ENCODE peak calls at places on chromosomes 7 and 10, in four cellular contexts. H is fibroblast of lung, P is left ventricle myocardium inferior, U is thoracic aorta. O is an unnamed sample. For H3K9me3, the result is how much of the 10 kb centered on the place peaks cover.

GRCh38 chr10:43408710-43409384 is at the start of gene HNRNPF:
- DNase-seq in U (peak), H (peak), P (peak), O (peak)

GRCh38 chr10:63114031-63114814 is 18.9 kb upstream of the NRBF2 start:
- DNase-seq in P (peak), H (peak), U (peak), O (no peak)

GRCh38 chr7:156612930-156613329 is 27.6 kb upstream of the RNF32 start:
- DNase-seq in H (no peak), P (no peak), U (no peak), O (no peak)

GRCh38 chr7:143504937-143505297 is 27.2 kb downstream of the TAS2R41 start:
- DNase-seq in H (no peak), U (no peak), P (no peak), O (no peak)

GRCh38 chr7:16098585-16099179 is 322.7 kb downstream of the CRPPA start:
- DNase-seq in P (no peak), U (no peak), H (no peak), O (no peak)

GRCh38 chr7:69935107-69935506 is 336.8 kb downstream of the AUTS2 start:
- DNase-seq in U (no peak), H (no peak), P (no peak), O (no peak)

GRCh38 chr7:116671111-116671510 is 885 bp upstream of the MET start:
- DNase-seq in H (no peak), U (no peak), P (no peak), O (no peak)

GRCh38 chr10:115051216-115051615 is 41.9 kb upstream of the ATRNL1 start:
- DNase-seq in U (no peak), H (no peak), P (no peak), O (no peak)

GRCh38 chr7:42677751-42678231 is 234.1 kb downstream of the C7orf25 start:
- DNase-seq in U (no peak), P (no peak), H (peak), O (no peak)

GRCh38 chr7:91033574-91033973 is 230.7 kb upstream of the FZD1 start:
- DNase-seq in H (no peak), U (no peak), P (no peak), O (no peak)

GRCh38 chr7:151626422-151627115 is 106.9 kb upstream of the RHEB start:
- DNase-seq in U (no peak), P (no peak), H (peak), O (no peak)

GRCh38 chr7:141389423-141389822 is 161.8 kb upstream of the AGK start:
- DNase-seq in P (no peak), U (no peak), H (no peak), O (no peak)

GRCh38 chr7:1160665-1161010 is 642 bp upstream of the ZFAND2A start:
- DNase-seq in U (no peak), P (no peak), H (no peak), O (no peak)

GRCh38 chr7:41630741-41631140 is 72.1 kb downstream of the INHBA start:
- DNase-seq in P (no peak), H (no peak), U (no peak), O (no peak)

GRCh38 chr10:72328045-72328828 is 26.5 kb downstream of the DNAJB12 start:
- DNase-seq in P (peak), H (peak), U (no peak), O (peak)

GRCh38 chr7:4235596-4235995 is 446.5 kb upstream of the FOXK1 start:
- DNase-seq in H (no peak), U (no peak), P (no peak), O (peak)

GRCh38 chr7:22629056-22629455 is 97.9 kb upstream of the IL6 start:
- DNase-seq in U (no peak), H (peak), P (no peak), O (no peak)

GRCh38 chr7:143289421-143289820 is 1.3 kb downstream of the CASP2 start:
- DNase-seq in U (no peak), H (peak), P (no peak), O (no peak)

GRCh38 chr7:125090596-125090995 is 161.0 kb upstream of the POT1 start:
- DNase-seq in H (peak), P (no peak), U (no peak), O (no peak)

GRCh38 chr7:52634996-52635395 is 400.4 kb upstream of the POM121L12 start:
- DNase-seq in P (no peak), U (no peak), H (peak), O (no peak)

GRCh38 chr10:42969909-42970308 is 107.0 kb upstream of the RET start:
- DNase-seq in U (no peak), P (no peak), H (no peak), O (no peak)

GRCh38 chr7:68245688-68246087 is 1249.1 kb downstream of the TYW1 start:
- DNase-seq in U (no peak), P (no peak), H (peak), O (no peak)

GRCh38 chr7:40918701-40919271 is 784.0 kb downstream of the SUGCT start:
- DNase-seq in P (no peak), H (peak), U (no peak), O (no peak)

GRCh38 chr7:102107474-102108104 is 179.1 kb upstream of the SH2B2 start:
- DNase-seq in H (no peak), U (no peak), P (no peak), O (peak)

GRCh38 chr7:47653550-47654351 is 71.8 kb upstream of the TNS3 start:
- DNase-seq in U (no peak), P (no peak), H (peak), O (no peak)

GRCh38 chr10:76184647-76185046 is 753.2 kb downstream of the LRMDA start:
- DNase-seq in H (no peak), U (no peak), P (no peak), O (no peak)

GRCh38 chr10:121808835-121809234 is 119.0 kb downstream of the ATE1 start:
- DNase-seq in U (no peak), H (no peak), P (no peak), O (no peak)

GRCh38 chr10:113480828-113481502 is 71.9 kb upstream of the HABP2 start:
- DNase-seq in U (no peak), P (no peak), H (no peak), O (peak)

GRCh38 chr7:2775376-2775775 is 68.7 kb downstream of the GNA12 start:
- DNase-seq in U (no peak), P (no peak), H (no peak), O (no peak)

GRCh38 chr10:31508234-31508633 is 189.2 kb downstream of the ZEB1 start:
- DNase-seq in U (no peak), P (no peak), H (no peak), O (no peak)

GRCh38 chr10:119754085-119754484 is 28.2 kb downstream of the INPP5F start:
- DNase-seq in P (no peak), H (no peak), U (no peak), O (no peak)

GRCh38 chr7:153567426-153567825 is 484.8 kb upstream of the DPP6 start:
- DNase-seq in H (no peak), U (no peak), P (peak), O (no peak)

GRCh38 chr10:17910144-17910789 is 41.5 kb upstream of the SLC39A12 start:
- DNase-seq in P (no peak), U (no peak), H (peak), O (no peak)

GRCh38 chr10:15589109-15589508 is 130.6 kb downstream of the ITGA8 start:
- DNase-seq in H (no peak), U (no peak), P (no peak), O (no peak)

GRCh38 chr7:119545118-119545517 is 727.9 kb upstream of the KCND2 start:
- DNase-seq in U (no peak), H (peak), P (no peak), O (no peak)

GRCh38 chr7:121327671-121328070 is 1.1 kb upstream of the WNT16 start:
- DNase-seq in P (no peak), U (no peak), H (no peak), O (no peak)

GRCh38 chr7:100965051-100965722 is 4.2 kb upstream of the MUC12 start:
- DNase-seq in P (no peak), U (no peak), H (no peak), O (no peak)

GRCh38 chr7:100963386-100963785 is 6.0 kb upstream of the MUC12 start:
- DNase-seq in H (no peak), P (no peak), U (no peak), O (no peak)

GRCh38 chr7:100964630-100965029 is 4.7 kb upstream of the MUC12 start:
- DNase-seq in H (no peak), U (no peak), P (no peak), O (no peak)

GRCh38 chr7:100962537-100962936 is 6.8 kb upstream of the MUC12 start:
- DNase-seq in H (no peak), U (no peak), P (no peak), O (no peak)

DNA sequence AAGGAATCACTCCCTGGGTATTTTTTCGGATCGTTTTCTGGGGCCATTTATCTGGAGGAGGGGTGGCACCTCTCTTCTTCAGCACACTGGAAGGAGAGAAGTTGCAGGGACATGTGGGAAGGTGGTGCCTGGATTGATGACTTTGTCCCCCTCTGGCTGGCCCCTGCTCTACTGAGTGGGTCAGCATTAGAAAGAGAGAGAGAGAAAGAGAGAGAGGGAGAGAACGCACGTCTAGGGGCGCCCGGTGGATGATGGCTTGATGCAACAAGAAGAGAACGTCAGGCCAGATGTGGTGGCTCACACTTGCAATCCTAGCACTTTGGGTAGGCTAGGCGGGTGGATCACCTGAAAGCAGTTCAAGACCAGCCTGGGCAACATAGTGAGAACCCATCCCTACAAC is 5.5 kb upstream of the MUC12 start:
- DNase-seq in P (no peak), U (no peak), H (no peak), O (no peak)
- H3K9me3 ChIP-seq in P (under half), U (under half), H (under half), O (under half)

GRCh38 chr7:157667731-157668130 is 330.9 kb downstream of the DNAJB6 start:
- DNase-seq in P (no peak), U (no peak), H (no peak), O (peak)
- H3K9me3 ChIP-seq in P (under half), U (under half), H (under half), O (under half)

GRCh38 chr7:155371331-155371883 is 73.7 kb downstream of the INSIG1 start:
- DNase-seq in U (no peak), H (no peak), P (no peak), O (no peak)

GRCh38 chr7:155369766-155370165 is 72.1 kb downstream of the INSIG1 start:
- DNase-seq in P (no peak), U (no peak), H (no peak), O (no peak)

GRCh38 chr7:155373359-155374273 is 75.9 kb downstream of the INSIG1 start:
- DNase-seq in P (no peak), H (no peak), U (no peak), O (no peak)

GRCh38 chr7:155372782-155373358 is 75.2 kb downstream of the INSIG1 start:
- DNase-seq in H (no peak), P (no peak), U (no peak), O (no peak)

GRCh38 chr7:155371884-155372781 is 74.5 kb downstream of the INSIG1 start:
- DNase-seq in U (no peak), H (no peak), P (no peak), O (peak)
- H3K9me3 ChIP-seq in U (under half), H (under half), P (under half), O (under half)

GRCh38 chr10:5165738-5166137 is 19.2 kb downstream of the AKR1C8 start:
- DNase-seq in U (no peak), H (peak), P (no peak), O (no peak)
- H3K9me3 ChIP-seq in U (under half), H (under half), P (half or more), O (under half)

GRCh38 chr10:12526311-12526710 is 177.0 kb downstream of the CAMK1D start:
- DNase-seq in U (no peak), P (no peak), H (no peak), O (no peak)
- H3K9me3 ChIP-seq in U (under half), P (under half), H (under half), O (under half)

O was measured in upper lobe of right lung.